ENCODE peak calls at places on chromosomes 2 and 18, in four cellular contexts. One of them, this sample, is unnamed.
A peak's percentile ranks its signal among the peaks of the same experiment; 100 is the strongest.

GRCh38 chr2:119431976-119432881 is 575 bp downstream of the TMEM37 start:
- DNase-seq in RWPE1: no peak
- DNase-seq in skeletal muscle cell: no peak
- DNase-seq in NCI-H774: no peak
- DNase-seq in this sample: no peak

GRCh38 chr2:11663427-11663826 is 6.6 kb downstream of the NTSR2 start:
- DNase-seq in RWPE1: no peak
- DNase-seq in NCI-H774: no peak
- DNase-seq in skeletal muscle cell: no peak
- DNase-seq in this sample: no peak

GRCh38 chr2:25418944-25419677 is 77.4 kb upstream of the DNMT3A start:
- DNase-seq in NCI-H774: no peak
- DNase-seq in skeletal muscle cell: no peak
- DNase-seq in RWPE1: no peak
- DNase-seq in this sample: no peak

GRCh38 chr2:134258684-134259408 is 5.0 kb downstream of the MGAT5 start:
- DNase-seq in RWPE1: no peak
- DNase-seq in NCI-H774: no peak
- DNase-seq in skeletal muscle cell: no peak
- DNase-seq in this sample: no peak

GRCh38 chr2:233854241-233854981 is at the start of gene HJURP:
- DNase-seq in RWPE1: peak; percentile 100
- DNase-seq in NCI-H774: peak; percentile 93
- DNase-seq in skeletal muscle cell: peak; percentile 83
- DNase-seq in this sample: peak; percentile 97

GRCh38 chr2:3041841-3042600 is 335.6 kb downstream of the EIPR1 start:
- DNase-seq in RWPE1: no peak
- DNase-seq in skeletal muscle cell: peak; percentile 6
- DNase-seq in NCI-H774: no peak
- DNase-seq in this sample: no peak

GRCh38 chr2:120323214-120323613 is 22.7 kb upstream of the INHBB start:
- DNase-seq in NCI-H774: no peak
- DNase-seq in skeletal muscle cell: peak; percentile 25
- DNase-seq in RWPE1: no peak
- DNase-seq in this sample: no peak

GRCh38 chr2:51553456-51553855 is 521.5 kb upstream of the NRXN1 start:
- DNase-seq in NCI-H774: no peak
- DNase-seq in skeletal muscle cell: no peak
- DNase-seq in RWPE1: no peak
- DNase-seq in this sample: no peak

GRCh38 chr2:45904931-45905642 is 253.6 kb downstream of the PRKCE start:
- DNase-seq in NCI-H774: peak; percentile 48
- DNase-seq in skeletal muscle cell: no peak
- DNase-seq in RWPE1: no peak
- DNase-seq in this sample: no peak

GRCh38 chr2:33215299-33215698 is 261.1 kb upstream of the RASGRP3 start:
- DNase-seq in skeletal muscle cell: peak; percentile 85
- DNase-seq in NCI-H774: no peak
- DNase-seq in RWPE1: no peak
- DNase-seq in this sample: no peak

GRCh38 chr18:79569720-79570119 is 109.9 kb upstream of the CTDP1 start:
- DNase-seq in RWPE1: no peak
- DNase-seq in NCI-H774: no peak
- DNase-seq in skeletal muscle cell: no peak
- DNase-seq in this sample: no peak

GRCh38 chr2:165886487-165887146 is 67.0 kb downstream of the TTC21B start:
- DNase-seq in NCI-H774: no peak
- DNase-seq in skeletal muscle cell: no peak
- DNase-seq in RWPE1: no peak
- DNase-seq in this sample: no peak

GRCh38 chr2:46988733-46989481 is 73.3 kb upstream of the MCFD2 start:
- DNase-seq in NCI-H774: no peak
- DNase-seq in RWPE1: no peak
- DNase-seq in skeletal muscle cell: no peak
- DNase-seq in this sample: no peak

GRCh38 chr18:75109001-75109400 is 99.9 kb downstream of the PTGR3 start:
- DNase-seq in NCI-H774: no peak
- DNase-seq in skeletal muscle cell: no peak
- DNase-seq in RWPE1: no peak
- DNase-seq in this sample: no peak

GRCh38 chr2:196783431-196784094 is 15.9 kb downstream of the GTF3C3 start:
- DNase-seq in RWPE1: peak; percentile 18
- DNase-seq in skeletal muscle cell: peak; percentile 15
- DNase-seq in NCI-H774: no peak
- DNase-seq in this sample: no peak

GRCh38 chr2:96899084-96899735 is 29.3 kb upstream of the SEMA4C start:
- DNase-seq in skeletal muscle cell: no peak
- DNase-seq in NCI-H774: no peak
- DNase-seq in RWPE1: no peak
- DNase-seq in this sample: no peak

GRCh38 chr18:46226461-46226860 is 122.3 kb downstream of the HAUS1 start:
- DNase-seq in skeletal muscle cell: peak; percentile 13
- DNase-seq in RWPE1: no peak
- DNase-seq in NCI-H774: no peak
- DNase-seq in this sample: no peak

GRCh38 chr2:3399829-3400228 is 20.3 kb downstream of the TRAPPC12 start:
- DNase-seq in RWPE1: no peak
- DNase-seq in skeletal muscle cell: no peak
- DNase-seq in NCI-H774: no peak
- DNase-seq in this sample: no peak